ENCODE peak calls at places on chromosome 10, in nine cellular contexts. H, U, I, C, T, X, Z, B and S are unnamed samples.

GRCh38 chr10:25017247-25017590 is 807 bp downstream of the THNSL1 start:
- DNase-seq in H (peak; percentile 24), U (no peak), I (no peak), C (no peak), T (no peak), X (peak; percentile 4), Z (peak; percentile 7), B (no peak), S (no peak)

GRCh38 chr10:61304751-61305150 is 148.4 kb downstream of the TMEM26 start:
- DNase-seq in H (no peak), U (no peak), I (no peak), C (no peak), T (no peak), X (no peak), Z (no peak), B (no peak), S (no peak)

GRCh38 chr10:63429280-63429679 is 36.5 kb downstream of the JMJD1C start:
- DNase-seq in H (no peak), U (no peak), I (no peak), C (no peak), T (no peak), X (no peak), Z (no peak), B (no peak), S (no peak)

GRCh38 chr10:72126184-72126871 is 38.0 kb upstream of the SPOCK2 start:
- DNase-seq in H (no peak), U (no peak), I (no peak), C (no peak), T (no peak), X (no peak), Z (no peak), B (peak; percentile 46), S (peak; percentile 50)

GRCh38 chr10:70307096-70307495 is 23.3 kb upstream of the NPFFR1 start:
- DNase-seq in H (no peak), U (no peak), I (no peak), C (no peak), T (no peak), X (no peak), Z (no peak), B (no peak), S (no peak)

GRCh38 chr10:68897336-68897741 is 3.8 kb upstream of the DDX50 start:
- DNase-seq in H (peak; percentile 65), U (no peak), I (peak; percentile 26), C (peak; percentile 44), T (peak; percentile 51), X (peak; percentile 51), Z (peak; percentile 46), B (peak; percentile 65), S (peak; percentile 78)

GRCh38 chr10:23405540-23405939 is 33.3 kb upstream of the OTUD1 start:
- DNase-seq in H (no peak), U (no peak), I (no peak), C (peak; percentile 19), T (no peak), X (no peak), Z (no peak), B (no peak), S (no peak)

GRCh38 chr10:73433538-73433867 is at the start of gene MSS51:
- DNase-seq in H (no peak), U (no peak), I (no peak), C (no peak), T (no peak), X (no peak), Z (no peak), B (no peak), S (no peak)

GRCh38 chr10:127353544-127353943 is 157.2 kb upstream of the INSYN2A start:
- DNase-seq in H (no peak), U (no peak), I (no peak), C (no peak), T (no peak), X (no peak), Z (no peak), B (no peak), S (no peak)

GRCh38 chr10:48682265-48682664 is 2.4 kb upstream of the WDFY4 start:
- DNase-seq in H (no peak), U (no peak), I (no peak), C (no peak), T (no peak), X (no peak), Z (no peak), B (no peak), S (no peak)

GRCh38 chr10:130756651-130757050 is 554.9 kb downstream of the TCERG1L start:
- DNase-seq in H (no peak), U (no peak), I (no peak), C (no peak), T (no peak), X (no peak), Z (no peak), B (no peak), S (no peak)

GRCh38 chr10:60208676-60209269 is 180.9 kb downstream of the ANK3 start:
- DNase-seq in H (peak; percentile 43), U (no peak), I (no peak), C (no peak), T (no peak), X (no peak), Z (no peak), B (no peak), S (peak; percentile 81)

GRCh38 chr10:84356951-84357350 is 28.6 kb downstream of the CCSER2 start:
- DNase-seq in H (no peak), U (no peak), I (peak; percentile 28), C (no peak), T (peak; percentile 49), X (peak; percentile 29), Z (no peak), B (no peak), S (no peak)

GRCh38 chr10:87847550-87847949 is 15.8 kb downstream of the KLLN start:
- DNase-seq in H (no peak), U (no peak), I (no peak), C (no peak), T (no peak), X (no peak), Z (no peak), B (no peak), S (no peak)

GRCh38 chr10:101301111-101301731 is 52.7 kb upstream of the BTRC start:
- DNase-seq in H (no peak), U (no peak), I (no peak), C (no peak), T (peak; percentile 61), X (peak; percentile 54), Z (no peak), B (no peak), S (peak; percentile 38)

GRCh38 chr10:103080891-103081581 is 112.0 kb downstream of the NT5C2 start:
- DNase-seq in H (no peak), U (no peak), I (no peak), C (no peak), T (no peak), X (peak; percentile 16), Z (no peak), B (no peak), S (no peak)

GRCh38 chr10:13712799-13713581 is 126.2 kb downstream of the PRPF18 start:
- DNase-seq in H (no peak), U (peak; percentile 15), I (no peak), C (peak; percentile 92), T (peak; percentile 83), X (peak; percentile 39), Z (no peak), B (no peak), S (peak; percentile 33)

GRCh38 chr10:98029149-98030092 is 1.0 kb downstream of the CRTAC1 start:
- DNase-seq in H (peak; percentile 33), U (no peak), I (no peak), C (no peak), T (no peak), X (no peak), Z (no peak), B (no peak), S (peak; percentile 25)

GRCh38 chr10:99926925-99927718 is 82.6 kb downstream of the DNMBP start:
- DNase-seq in H (no peak), U (no peak), I (no peak), C (no peak), T (no peak), X (no peak), Z (no peak), B (no peak), S (peak; percentile 30)

GRCh38 chr10:89861584-89862287 is 160.3 kb downstream of the KIF20B start:
- DNase-seq in H (no peak), U (no peak), I (no peak), C (no peak), T (peak; percentile 58), X (peak; percentile 71), Z (no peak), B (peak; percentile 12), S (no peak)

GRCh38 chr10:36711371-36711770 is 414.0 kb upstream of the ANKRD30A start:
- DNase-seq in H (no peak), U (no peak), I (no peak), C (no peak), T (no peak), X (no peak), Z (no peak), B (no peak), S (no peak)

GRCh38 chr10:13816195-13816926 is 229.6 kb downstream of the PRPF18 start:
- DNase-seq in H (peak; percentile 68), U (no peak), I (no peak), C (no peak), T (no peak), X (no peak), Z (no peak), B (peak; percentile 82), S (peak; percentile 79)

GRCh38 chr10:44860811-44861751 is 50.1 kb upstream of the TMEM72 start:
- DNase-seq in H (no peak), U (no peak), I (no peak), C (peak; percentile 65), T (no peak), X (no peak), Z (no peak), B (no peak), S (no peak)